ENCODE peak calls at places on chromosome 21, in seven cellular contexts. V is GM23248, R is upper lobe of right lung, S is tibial nerve, Y is cardiac muscle cell, J is thoracic aorta, T is neural progenitor cell. H is an unnamed sample. For H3K27me3, the result is how much of the 10 kb centered on the place peaks cover.

GRCh38 chr21:45818904-45819285 is 162.7 kb upstream of the COL6A1 start:
- DNase-seq in V (peak), R (no peak), S (no peak), Y (peak), J (no peak), T (no peak), H (no peak)

GRCh38 chr21:44989943-44990780 is 50.3 kb downstream of the SLX9 start:
- DNase-seq in V (no peak), R (no peak), S (no peak), Y (no peak), J (no peak), T (no peak), H (no peak)

GRCh38 chr21:45546636-45547203 is 4.5 kb upstream of the SLC19A1 start:
- DNase-seq in V (no peak), R (no peak), S (no peak), Y (no peak), J (no peak), T (no peak), H (no peak)

GRCh38 chr21:45110873-45111624 is 36.7 kb downstream of the ADARB1 start:
- DNase-seq in V (no peak), R (no peak), S (no peak), Y (no peak), J (no peak), T (no peak), H (no peak)

GRCh38 chr21:23452384-23453083 is 2154.7 kb downstream of the MRPL39 start:
- DNase-seq in V (no peak), R (peak), S (no peak), Y (no peak), J (no peak), T (peak), H (peak)

GRCh38 chr21:25997788-25998611 is 172.6 kb downstream of the APP start:
- DNase-seq in V (no peak), R (no peak), S (no peak), Y (peak), J (no peak), T (peak), H (peak)

GRCh38 chr21:27021801-27022200 is 54.9 kb upstream of the ADAMTS5 start:
- DNase-seq in V (no peak), R (no peak), S (no peak), Y (no peak), J (no peak), T (no peak), H (no peak)

GRCh38 chr21:44547656-44548331 is 3.5 kb downstream of the KRTAP10-2 start:
- DNase-seq in V (no peak), R (peak), S (no peak), Y (no peak), J (no peak), T (no peak), H (no peak)

GRCh38 chr21:44497641-44498243 is 42.3 kb downstream of the KRTAP10-1 start:
- DNase-seq in V (peak), R (no peak), S (no peak), Y (peak), J (no peak), T (no peak), H (no peak)

GRCh38 chr21:14836950-14837349 is 227.8 kb downstream of the NRIP1 start:
- DNase-seq in V (peak), R (no peak), S (no peak), Y (peak), J (no peak), T (no peak), H (no peak)

GRCh38 chr21:15222711-15223110 is 157.9 kb upstream of the NRIP1 start:
- DNase-seq in V (peak), R (no peak), S (no peak), Y (no peak), J (no peak), T (no peak), H (no peak)

GRCh38 chr21:45076245-45076661 is 1.9 kb downstream of the ADARB1 start:
- DNase-seq in V (peak), R (no peak), S (no peak), Y (no peak), J (no peak), T (peak), H (no peak)

GRCh38 chr21:45887121-45887611 is 94.4 kb upstream of the COL6A1 start:
- DNase-seq in V (peak), R (no peak), S (no peak), Y (peak), J (no peak), T (no peak), H (no peak)

GRCh38 chr21:40793057-40793456 is 53.9 kb downstream of the DSCAM start:
- DNase-seq in V (no peak), R (no peak), S (no peak), Y (no peak), J (no peak), T (no peak), H (no peak)

GRCh38 chr21:32426592-32427051 is 14.1 kb downstream of the EVA1C start:
- DNase-seq in V (peak), R (peak), S (no peak), Y (peak), J (no peak), T (no peak), H (no peak)

GRCh38 chr21:25988738-25989137 is 181.8 kb downstream of the APP start:
- DNase-seq in V (no peak), R (no peak), S (no peak), Y (no peak), J (no peak), T (no peak), H (no peak)

GRCh38 chr21:29343517-29343916 is 44.8 kb downstream of the BACH1 start:
- DNase-seq in V (peak), R (no peak), S (no peak), Y (peak), J (no peak), T (no peak), H (no peak)

GRCh38 chr21:26028183-26028582 is 142.4 kb downstream of the APP start:
- DNase-seq in V (no peak), R (no peak), S (no peak), Y (no peak), J (no peak), T (no peak), H (no peak)

GRCh38 chr21:45997495-45998275 is 16.1 kb downstream of the COL6A1 start:
- DNase-seq in V (no peak), R (no peak), S (peak), Y (no peak), J (no peak), T (no peak), H (no peak)

GRCh38 chr21:43761886-43762285 is 14.2 kb downstream of the CSTB start:
- DNase-seq in V (no peak), R (no peak), S (no peak), Y (no peak), J (no peak), T (no peak), H (no peak)

GRCh38 chr21:46159841-46160562 is 4.6 kb upstream of the FTCD start:
- DNase-seq in V (no peak), R (no peak), S (peak), Y (no peak), J (no peak), T (no peak), H (no peak)

GRCh38 chr21:26686278-26686677 is 113.2 kb upstream of the CYYR1 start:
- DNase-seq in V (peak), R (no peak), S (no peak), Y (peak), J (no peak), T (no peak), H (peak)

GRCh38 chr21:18743523-18743922 is 339.9 kb upstream of the TMPRSS15 start:
- DNase-seq in V (no peak), R (no peak), S (no peak), Y (no peak), J (no peak), T (no peak), H (no peak)

GRCh38 chr21:28518620-28519019 is 474.1 kb downstream of the LTN1 start:
- DNase-seq in V (peak), R (no peak), S (no peak), Y (no peak), J (no peak), T (no peak), H (no peak)

GRCh38 chr21:16302851-16303282 is 573.1 kb downstream of the USP25 start:
- DNase-seq in V (peak), R (no peak), S (no peak), Y (peak), J (no peak), T (no peak), H (no peak)

GRCh38 chr21:29287383-29287782 is 11.3 kb upstream of the BACH1 start:
- DNase-seq in V (peak), R (no peak), S (no peak), Y (peak), J (no peak), T (no peak), H (no peak)

GRCh38 chr21:45029298-45029967 is 44.9 kb upstream of the ADARB1 start:
- DNase-seq in V (peak), R (no peak), S (peak), Y (peak), J (no peak), T (peak), H (no peak)

GRCh38 chr21:30340714-30341573 is 3.5 kb upstream of the KRTAP27-1 start:
- DNase-seq in V (peak), R (no peak), S (no peak), Y (peak), J (no peak), T (peak), H (no peak)

GRCh38 chr21:44407493-44407892 is 47.8 kb upstream of the LRRC3 start:
- DNase-seq in V (no peak), R (no peak), S (no peak), Y (no peak), J (no peak), T (peak), H (no peak)

GRCh38 chr21:33198346-33199135 is 31.2 kb upstream of the IFNAR2 start:
- DNase-seq in V (peak), R (no peak), S (peak), Y (peak), J (no peak), T (no peak), H (no peak)

GRCh38 chr21:16116798-16117197 is 387.0 kb downstream of the USP25 start:
- DNase-seq in V (peak), R (no peak), S (no peak), Y (peak), J (no peak), T (no peak), H (no peak)

GRCh38 chr21:27391990-27392389 is 425.1 kb upstream of the ADAMTS5 start:
- DNase-seq in V (no peak), R (no peak), S (no peak), Y (no peak), J (no peak), T (no peak), H (no peak)

GRCh38 chr21:46161800-46162592 is 6.6 kb upstream of the FTCD start:
- DNase-seq in V (no peak), R (peak), S (peak), Y (no peak), J (no peak), T (peak), H (no peak)

GRCh38 chr21:33562389-33562788 is 19.6 kb downstream of the SON start:
- DNase-seq in V (no peak), R (no peak), S (no peak), Y (no peak), J (no peak), T (no peak), H (no peak)

GRCh38 chr21:45528028-45528705 is 14.1 kb downstream of the SLC19A1 start:
- DNase-seq in V (no peak), R (peak), S (no peak), Y (no peak), J (no peak), T (no peak), H (no peak)

GRCh38 chr21:20445971-20446370 is 552.2 kb upstream of the NCAM2 start:
- DNase-seq in V (no peak), R (no peak), S (no peak), Y (no peak), J (no peak), T (no peak), H (no peak)

GRCh38 chr21:33246506-33246905 is 16.8 kb downstream of the IFNAR2 start:
- DNase-seq in V (no peak), R (no peak), S (no peak), Y (no peak), J (no peak), T (no peak), H (no peak)

GRCh38 chr21:26966978-26967913 is at the start of gene ADAMTS5:
- DNase-seq in V (peak), R (peak), S (no peak), Y (peak), J (no peak), T (peak), H (no peak)

GRCh38 chr21:28657576-28657975 is 335.1 kb downstream of the LTN1 start:
- DNase-seq in V (no peak), R (no peak), S (no peak), Y (no peak), J (no peak), T (no peak), H (no peak)

GRCh38 chr21:42459583-42460215 is 36.3 kb downstream of the RSPH1 start:
- DNase-seq in V (no peak), R (no peak), S (no peak), Y (no peak), J (no peak), T (no peak), H (no peak)
- H3K27me3 ChIP-seq in V (under half), R (under half), S (under half), Y (under half), J (under half), T (under half), H (under half)

GRCh38 chr21:31340942-31341487 is 3.0 kb downstream of the TIAM1 start:
- DNase-seq in V (no peak), R (no peak), S (no peak), Y (no peak), J (no peak), T (no peak), H (no peak)

GRCh38 chr21:31346256-31346821 is 2.3 kb upstream of the TIAM1 start:
- DNase-seq in V (no peak), R (no peak), S (no peak), Y (no peak), J (no peak), T (no peak), H (no peak)

GRCh38 chr21:31342328-31342727 is 1.7 kb downstream of the TIAM1 start:
- DNase-seq in V (no peak), R (no peak), S (no peak), Y (no peak), J (no peak), T (no peak), H (no peak)

GRCh38 chr21:31343030-31343510 is 991 bp downstream of the TIAM1 start:
- DNase-seq in V (peak), R (no peak), S (no peak), Y (no peak), J (no peak), T (no peak), H (no peak)

GRCh38 chr21:31343680-31344480 is at the start of gene TIAM1:
- DNase-seq in V (peak), R (peak), S (peak), Y (peak), J (peak), T (peak), H (peak)
- H3K27me3 ChIP-seq in V (under half), R (under half), S (under half), Y (under half), J (under half), T (under half), H (under half)

DNA sequence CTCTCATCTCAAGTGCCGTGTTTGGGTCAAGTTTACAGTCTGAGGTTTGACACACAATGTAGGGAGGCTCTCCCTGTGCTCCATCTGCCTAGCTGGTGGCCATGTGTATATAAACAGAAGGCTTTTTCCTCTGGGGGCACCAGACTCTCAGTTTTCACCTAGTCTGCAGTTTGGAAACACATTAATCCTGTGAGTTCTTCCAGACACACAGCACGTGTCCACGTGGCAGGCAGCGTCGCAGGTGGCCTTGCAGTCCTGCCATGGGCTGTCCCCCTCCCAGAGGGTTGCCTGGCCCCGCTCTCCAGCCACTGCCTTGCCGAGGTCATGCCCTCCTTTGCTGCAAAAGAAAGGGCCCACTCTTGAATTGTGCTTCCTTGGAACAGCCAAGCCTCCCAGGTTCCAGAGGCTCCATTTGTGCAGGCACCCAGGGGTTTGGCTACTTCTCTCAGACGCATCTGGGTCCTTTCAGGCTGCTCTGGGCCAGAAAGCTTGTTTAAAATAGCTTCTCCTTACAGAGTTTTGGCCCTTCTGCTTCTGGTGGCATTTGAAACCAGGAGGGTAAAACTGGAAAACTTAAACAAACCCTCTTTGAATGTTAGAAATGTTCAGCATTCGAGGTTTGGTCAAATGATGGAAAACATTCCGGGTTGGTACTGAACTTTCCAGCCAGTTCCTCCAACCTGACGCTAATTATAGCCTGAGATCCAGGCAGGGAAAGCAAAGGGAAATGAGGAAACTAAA is 4.4 kb upstream of the RUNX1 start:
- DNase-seq in V (no peak), R (no peak), S (no peak), Y (no peak), J (no peak), T (peak), H (no peak)
- H3K27me3 ChIP-seq in V (under half), R (under half), S (under half), Y (half or more), J (under half), T (under half), H (under half)

DNA sequence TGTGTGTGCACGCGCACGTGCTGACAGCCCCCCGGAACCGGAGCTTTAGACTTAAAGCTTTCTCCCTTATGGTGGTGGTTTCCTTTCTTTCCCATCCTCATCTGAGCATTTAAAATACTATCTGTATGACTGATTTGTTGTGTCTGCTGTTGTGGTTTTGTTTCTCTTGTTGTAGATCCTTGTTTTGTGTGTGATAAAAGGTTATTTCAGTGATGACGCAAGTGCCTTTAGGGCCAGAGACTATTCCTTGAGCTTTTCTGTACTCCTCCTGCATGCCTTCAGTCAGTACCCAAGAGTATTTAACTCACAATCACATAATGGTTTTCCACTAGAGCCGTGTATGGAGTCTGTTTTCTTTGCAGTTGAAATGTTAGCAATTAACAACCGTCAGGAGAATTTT is 45.4 kb downstream of the LCA5L start:
- DNase-seq in V (no peak), R (no peak), S (no peak), Y (no peak), J (no peak), T (no peak), H (no peak)
- H3K27me3 ChIP-seq in V (under half), R (under half), S (under half), Y (under half), J (under half), T (under half), H (under half)